ENCODE peak calls at places on chromosomes 3 and 15, in eight cellular contexts. K is glutamatergic neuron, C is progenitor cell of endocrine pancreas, Q is HFF-Myc, W is OCI-LY7, D is ovary, S is bronchial epithelial cell, Y is uterus. H is an unnamed sample.

GRCh38 chr15:88465633-88466219 is 1.5 kb downstream of the MRPL46 start:
- DNase-seq in D (no peak), C (no peak), K (no peak), Y (no peak), S (peak; percentile 81), W (no peak), Q (no peak), H (no peak)

GRCh38 chr3:85161544-85161943 is 202.8 kb downstream of the CADM2 start:
- DNase-seq in W (no peak), D (no peak), Q (no peak), C (no peak), K (no peak), Y (no peak), S (peak; percentile 98), H (no peak)

GRCh38 chr15:71708052-71708432 is 102.3 kb upstream of the NR2E3 start:
- DNase-seq in Y (peak; percentile 75), W (no peak), D (no peak), C (no peak), S (no peak), Q (no peak), K (no peak), H (no peak)

GRCh38 chr3:9497821-9498565 is 55.6 kb downstream of the LHFPL4 start:
- DNase-seq in S (peak; percentile 88), W (no peak), D (no peak), K (no peak), Q (no peak), Y (no peak), C (no peak), H (no peak)

GRCh38 chr3:194707176-194707575 is 21.5 kb downstream of the FAM43A start:
- DNase-seq in D (no peak), W (no peak), Y (no peak), C (no peak), S (no peak), Q (no peak), K (no peak), H (no peak)

GRCh38 chr3:40602778-40603385 is 78.1 kb downstream of the ZNF621 start:
- DNase-seq in K (no peak), W (no peak), Y (no peak), D (no peak), S (no peak), C (no peak), Q (no peak), H (no peak)

GRCh38 chr3:124315215-124316033 is 323.5 kb upstream of the ROPN1 start:
- DNase-seq in Y (no peak), C (no peak), D (no peak), S (peak; percentile 48), W (no peak), Q (no peak), K (no peak), H (no peak)

GRCh38 chr3:23546186-23546585 is 259.6 kb upstream of the UBE2E1 start:
- DNase-seq in C (no peak), D (no peak), S (peak; percentile 80), K (no peak), Y (no peak), Q (no peak), W (no peak), H (no peak)

GRCh38 chr3:171566803-171567422 is 106.7 kb upstream of the TNIK start:
- DNase-seq in C (no peak), Q (peak; percentile 7), W (peak; percentile 60), S (peak; percentile 55), K (no peak), D (no peak), Y (no peak), H (peak; percentile 3)

GRCh38 chr15:85793641-85794597 is 806 bp downstream of the KLHL25 start:
- DNase-seq in Y (peak; percentile 36), K (peak; percentile 49), S (no peak), D (peak; percentile 61), Q (no peak), C (peak; percentile 34), W (peak; percentile 50), H (no peak)

GRCh38 chr3:8668216-8668615 is 23.6 kb upstream of the SSUH2 start:
- DNase-seq in Y (no peak), C (no peak), W (no peak), K (no peak), Q (no peak), D (no peak), S (peak; percentile 30), H (no peak)

GRCh38 chr3:139355937-139356336 is 12.1 kb downstream of the MRPS22 start:
- DNase-seq in C (no peak), D (no peak), Y (no peak), W (no peak), K (no peak), S (no peak), Q (no peak), H (no peak)

GRCh38 chr3:7447197-7447769 is 586.4 kb downstream of the GRM7 start:
- DNase-seq in C (no peak), S (no peak), K (no peak), W (peak; percentile 10), Y (no peak), Q (no peak), D (no peak), H (no peak)

GRCh38 chr3:73766599-73767378 is 142.0 kb upstream of the PDZRN3 start:
- DNase-seq in Q (peak; percentile 59), Y (peak; percentile 46), W (no peak), K (no peak), D (peak; percentile 32), S (no peak), C (no peak), H (peak; percentile 93)

GRCh38 chr3:11510001-11510760 is 133.5 kb downstream of the VGLL4 start:
- DNase-seq in W (peak; percentile 82), C (no peak), S (no peak), Y (peak; percentile 61), Q (no peak), D (peak; percentile 53), K (peak; percentile 50), H (no peak)

GRCh38 chr3:11513817-11514135 is 129.9 kb downstream of the VGLL4 start:
- DNase-seq in S (no peak), Q (no peak), Y (no peak), C (no peak), W (no peak), K (no peak), D (no peak), H (no peak)

GRCh38 chr3:11509175-11510000 is 134.3 kb downstream of the VGLL4 start:
- DNase-seq in Y (peak; percentile 75), Q (peak; percentile 84), C (no peak), S (peak; percentile 40), D (peak; percentile 85), K (peak; percentile 47), W (peak; percentile 11), H (peak; percentile 83)

GRCh38 chr3:11517601-11518000 is 126.1 kb downstream of the VGLL4 start:
- DNase-seq in S (no peak), W (no peak), Q (no peak), Y (no peak), D (no peak), K (no peak), C (no peak), H (no peak)

GRCh38 chr3:11514191-11514770 is 129.4 kb downstream of the VGLL4 start:
- DNase-seq in W (no peak), K (no peak), C (no peak), S (peak; percentile 63), D (no peak), Y (peak; percentile 15), Q (peak; percentile 54), H (no peak)
- TF ChIP-seq CTCF in W (no peak), K (no peak), C (no peak), S (no peak), D (no peak), Y (no peak), Q (no peak), H (no peak)

GRCh38 chr3:33236005-33236404 is 17.4 kb upstream of the SUSD5 start:
- DNase-seq in K (no peak), S (no peak), W (no peak), Q (no peak), D (no peak), Y (no peak), C (no peak), H (no peak)

GRCh38 chr3:33237439-33237838 is 18.8 kb upstream of the SUSD5 start:
- DNase-seq in S (no peak), C (no peak), D (no peak), K (no peak), Q (no peak), Y (no peak), W (no peak), H (no peak)

GRCh38 chr3:33231755-33232465 is 13.3 kb upstream of the SUSD5 start:
- DNase-seq in D (no peak), K (no peak), Q (no peak), S (no peak), W (no peak), Y (no peak), C (no peak), H (no peak)

GRCh38 chr3:33229947-33230346 is 11.3 kb upstream of the SUSD5 start:
- DNase-seq in Y (no peak), K (no peak), W (no peak), C (no peak), S (no peak), Q (no peak), D (no peak), H (no peak)

GRCh38 chr3:33233884-33234283 is 15.3 kb upstream of the SUSD5 start:
- DNase-seq in K (no peak), W (no peak), C (no peak), Q (no peak), S (no peak), Y (no peak), D (no peak), H (no peak)
- TF ChIP-seq CTCF in K (no peak), W (no peak), C (no peak), Q (no peak), S (no peak), Y (no peak), D (no peak), H (no peak)

DNA sequence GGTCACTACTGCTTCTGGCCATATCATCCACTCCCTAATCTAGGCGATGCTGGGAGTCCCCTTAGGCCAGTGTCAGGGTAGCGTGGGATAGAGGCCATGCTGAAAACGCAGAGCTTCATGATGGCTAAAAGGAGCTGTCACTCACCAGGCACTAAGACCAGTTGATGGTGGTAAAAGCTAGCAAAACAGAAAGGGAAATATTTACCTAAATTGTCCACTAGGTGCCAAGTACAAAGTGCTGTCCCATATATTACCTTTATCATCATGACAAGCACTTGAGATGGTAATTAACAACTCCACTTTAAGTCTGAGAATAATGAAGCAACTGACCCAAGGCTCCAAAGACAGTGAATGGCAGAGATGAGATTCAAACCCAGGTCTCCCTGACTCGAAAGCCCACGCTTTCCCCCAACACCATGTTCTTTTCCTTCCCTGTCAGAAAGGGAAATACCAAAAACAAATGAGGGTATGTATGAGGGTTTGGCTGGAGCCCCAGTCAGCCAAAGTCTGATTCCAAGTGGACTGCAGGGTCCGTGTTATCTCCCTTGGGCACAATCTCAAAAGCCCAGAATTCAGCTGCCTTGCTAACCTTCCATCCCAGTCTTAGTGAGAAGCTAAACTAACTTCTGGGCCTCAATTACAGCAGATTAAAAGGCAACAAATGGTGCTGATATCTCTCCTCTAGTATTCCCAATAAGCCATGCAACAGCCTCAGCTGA is 84.7 kb downstream of the RBPMS2 start:
- DNase-seq in C (no peak), S (no peak), W (no peak), Q (no peak), K (no peak), Y (no peak), D (no peak), H (no peak)
- TF ChIP-seq CTCF in C (peak; percentile 37), S (no peak), W (peak; percentile 51), Q (peak; percentile 5), K (peak; percentile 39), Y (no peak), D (no peak), H (no peak)

GRCh38 chr15:37134699-37135131 is 34.4 kb upstream of the MEIS2 start:
- DNase-seq in W (peak; percentile 46), S (peak; percentile 47), Y (no peak), K (no peak), C (no peak), D (no peak), Q (no peak), H (no peak)
- TF ChIP-seq CTCF in W (peak; percentile 85), S (peak; percentile 44), Y (peak; percentile 79), K (peak; percentile 54), C (peak; percentile 69), D (no peak), Q (peak; percentile 64), H (peak; percentile 67)

GRCh38 chr15:74428970-74429783 is 4.6 kb downstream of the SEMA7A start:
- DNase-seq in C (no peak), W (no peak), Q (no peak), K (no peak), S (no peak), D (no peak), Y (no peak), H (no peak)
- TF ChIP-seq CTCF in C (no peak), W (no peak), Q (no peak), K (no peak), S (no peak), D (no peak), Y (no peak), H (no peak)

H was measured in AG09319.